ENCODE peak calls at places on chromosomes 3 and 15, in nine cellular contexts. One of them, this sample, is unnamed.

GRCh38 chr15:94526071-94526689 is 294.8 kb downstream of the MCTP2 start:
- DNase-seq in spleen: no peak
- DNase-seq in transverse colon: no peak
- DNase-seq in AG09319: no peak
- DNase-seq in Panc1: no peak
- DNase-seq in CD4-positive, alpha-beta T cell: no peak
- DNase-seq in B cell: no peak
- DNase-seq in uterus: no peak
- DNase-seq in natural killer cell: no peak
- DNase-seq in this sample: peak

GRCh38 chr3:14488286-14489036 is 51.7 kb downstream of the GRIP2 start:
- DNase-seq in B cell: no peak
- DNase-seq in spleen: no peak
- DNase-seq in AG09319: no peak
- DNase-seq in transverse colon: no peak
- DNase-seq in CD4-positive, alpha-beta T cell: no peak
- DNase-seq in natural killer cell: no peak
- DNase-seq in uterus: no peak
- DNase-seq in Panc1: no peak
- DNase-seq in this sample: no peak

GRCh38 chr3:114660124-114660523 is 366.3 kb downstream of the TIGIT start:
- DNase-seq in B cell: no peak
- DNase-seq in CD4-positive, alpha-beta T cell: no peak
- DNase-seq in spleen: no peak
- DNase-seq in Panc1: no peak
- DNase-seq in transverse colon: no peak
- DNase-seq in uterus: peak
- DNase-seq in natural killer cell: no peak
- DNase-seq in AG09319: peak
- DNase-seq in this sample: no peak

GRCh38 chr3:107963581-107963980 is 127.2 kb downstream of the CD47 start:
- DNase-seq in natural killer cell: no peak
- DNase-seq in Panc1: no peak
- DNase-seq in CD4-positive, alpha-beta T cell: no peak
- DNase-seq in B cell: no peak
- DNase-seq in uterus: no peak
- DNase-seq in AG09319: no peak
- DNase-seq in spleen: no peak
- DNase-seq in transverse colon: no peak
- DNase-seq in this sample: no peak

GRCh38 chr3:37096292-37096691 is 78.1 kb downstream of the LRRFIP2 start:
- DNase-seq in uterus: no peak
- DNase-seq in Panc1: no peak
- DNase-seq in AG09319: peak
- DNase-seq in spleen: no peak
- DNase-seq in B cell: no peak
- DNase-seq in natural killer cell: no peak
- DNase-seq in transverse colon: no peak
- DNase-seq in CD4-positive, alpha-beta T cell: no peak
- DNase-seq in this sample: no peak

GRCh38 chr3:102394517-102394916 is 40.3 kb upstream of the ZPLD1 start:
- DNase-seq in natural killer cell: no peak
- DNase-seq in Panc1: no peak
- DNase-seq in AG09319: no peak
- DNase-seq in B cell: no peak
- DNase-seq in uterus: no peak
- DNase-seq in spleen: no peak
- DNase-seq in transverse colon: no peak
- DNase-seq in CD4-positive, alpha-beta T cell: no peak
- DNase-seq in this sample: no peak

GRCh38 chr3:45464336-45464809 is 76.0 kb downstream of the LARS2 start:
- DNase-seq in natural killer cell: no peak
- DNase-seq in CD4-positive, alpha-beta T cell: peak
- DNase-seq in B cell: peak
- DNase-seq in uterus: no peak
- DNase-seq in Panc1: no peak
- DNase-seq in AG09319: no peak
- DNase-seq in spleen: peak
- DNase-seq in transverse colon: peak
- DNase-seq in this sample: peak

GRCh38 chr15:71743861-71744382 is 66.4 kb upstream of the NR2E3 start:
- DNase-seq in B cell: peak
- DNase-seq in AG09319: no peak
- DNase-seq in Panc1: no peak
- DNase-seq in transverse colon: peak
- DNase-seq in CD4-positive, alpha-beta T cell: peak
- DNase-seq in natural killer cell: no peak
- DNase-seq in spleen: no peak
- DNase-seq in uterus: peak
- DNase-seq in this sample: peak

GRCh38 chr3:150180349-150180748 is 209.7 kb upstream of the PFN2 start:
- DNase-seq in transverse colon: no peak
- DNase-seq in uterus: no peak
- DNase-seq in Panc1: no peak
- DNase-seq in AG09319: peak
- DNase-seq in CD4-positive, alpha-beta T cell: no peak
- DNase-seq in B cell: no peak
- DNase-seq in spleen: no peak
- DNase-seq in natural killer cell: no peak
- DNase-seq in this sample: no peak

GRCh38 chr3:194487289-194488006 is 646 bp upstream of the ATP13A3 start:
- DNase-seq in spleen: peak
- DNase-seq in B cell: peak
- DNase-seq in uterus: peak
- DNase-seq in transverse colon: peak
- DNase-seq in Panc1: no peak
- DNase-seq in natural killer cell: peak
- DNase-seq in AG09319: no peak
- DNase-seq in CD4-positive, alpha-beta T cell: peak
- DNase-seq in this sample: peak

GRCh38 chr15:38514601-38515000 is 50.0 kb downstream of the RASGRP1 start:
- DNase-seq in Panc1: no peak
- DNase-seq in spleen: no peak
- DNase-seq in transverse colon: no peak
- DNase-seq in natural killer cell: no peak
- DNase-seq in CD4-positive, alpha-beta T cell: no peak
- DNase-seq in B cell: peak
- DNase-seq in AG09319: no peak
- DNase-seq in uterus: no peak
- DNase-seq in this sample: no peak

GRCh38 chr15:42737529-42738328 is 801 bp upstream of the CDAN1 start:
- DNase-seq in natural killer cell: no peak
- DNase-seq in transverse colon: peak
- DNase-seq in B cell: no peak
- DNase-seq in uterus: no peak
- DNase-seq in AG09319: no peak
- DNase-seq in CD4-positive, alpha-beta T cell: no peak
- DNase-seq in Panc1: peak
- DNase-seq in spleen: no peak
- DNase-seq in this sample: no peak
- TF ChIP-seq CTCF in natural killer cell: no peak
- TF ChIP-seq CTCF in transverse colon: peak
- TF ChIP-seq CTCF in B cell: no peak
- TF ChIP-seq CTCF in uterus: no peak
- TF ChIP-seq CTCF in AG09319: peak
- TF ChIP-seq CTCF in CD4-positive, alpha-beta T cell: no peak
- TF ChIP-seq CTCF in Panc1: peak
- TF ChIP-seq CTCF in spleen: no peak
- TF ChIP-seq CTCF in this sample: no peak

GRCh38 chr3:25385807-25386512 is 42.1 kb upstream of the RARB start:
- DNase-seq in natural killer cell: no peak
- DNase-seq in AG09319: no peak
- DNase-seq in spleen: no peak
- DNase-seq in Panc1: no peak
- DNase-seq in uterus: no peak
- DNase-seq in transverse colon: no peak
- DNase-seq in B cell: no peak
- DNase-seq in CD4-positive, alpha-beta T cell: no peak
- DNase-seq in this sample: no peak
- TF ChIP-seq CTCF in natural killer cell: no peak
- TF ChIP-seq CTCF in AG09319: no peak
- TF ChIP-seq CTCF in spleen: no peak
- TF ChIP-seq CTCF in Panc1: no peak
- TF ChIP-seq CTCF in uterus: no peak
- TF ChIP-seq CTCF in transverse colon: no peak
- TF ChIP-seq CTCF in B cell: no peak
- TF ChIP-seq CTCF in CD4-positive, alpha-beta T cell: no peak
- TF ChIP-seq CTCF in this sample: no peak

GRCh38 chr15:42166225-42166940 is 9.9 kb upstream of the PLA2G4F start:
- DNase-seq in transverse colon: no peak
- DNase-seq in spleen: no peak
- DNase-seq in AG09319: no peak
- DNase-seq in B cell: no peak
- DNase-seq in natural killer cell: no peak
- DNase-seq in uterus: no peak
- DNase-seq in Panc1: no peak
- DNase-seq in CD4-positive, alpha-beta T cell: no peak
- DNase-seq in this sample: no peak

GRCh38 chr15:42163291-42163690 is 6.9 kb upstream of the PLA2G4F start:
- DNase-seq in B cell: no peak
- DNase-seq in CD4-positive, alpha-beta T cell: no peak
- DNase-seq in natural killer cell: no peak
- DNase-seq in uterus: no peak
- DNase-seq in Panc1: no peak
- DNase-seq in AG09319: no peak
- DNase-seq in spleen: no peak
- DNase-seq in transverse colon: no peak
- DNase-seq in this sample: no peak

GRCh38 chr15:42160110-42160509 is 3.7 kb upstream of the PLA2G4F start:
- DNase-seq in B cell: no peak
- DNase-seq in Panc1: no peak
- DNase-seq in spleen: no peak
- DNase-seq in transverse colon: no peak
- DNase-seq in natural killer cell: no peak
- DNase-seq in CD4-positive, alpha-beta T cell: no peak
- DNase-seq in AG09319: no peak
- DNase-seq in uterus: no peak
- DNase-seq in this sample: no peak

GRCh38 chr15:42165081-42165480 is 8.6 kb upstream of the PLA2G4F start:
- DNase-seq in spleen: no peak
- DNase-seq in natural killer cell: no peak
- DNase-seq in AG09319: no peak
- DNase-seq in B cell: no peak
- DNase-seq in CD4-positive, alpha-beta T cell: no peak
- DNase-seq in uterus: no peak
- DNase-seq in transverse colon: no peak
- DNase-seq in Panc1: no peak
- DNase-seq in this sample: no peak

GRCh38 chr15:42163947-42164550 is 7.6 kb upstream of the PLA2G4F start:
- DNase-seq in B cell: no peak
- DNase-seq in transverse colon: no peak
- DNase-seq in AG09319: no peak
- DNase-seq in CD4-positive, alpha-beta T cell: no peak
- DNase-seq in Panc1: no peak
- DNase-seq in spleen: no peak
- DNase-seq in natural killer cell: no peak
- DNase-seq in uterus: no peak
- DNase-seq in this sample: no peak
- TF ChIP-seq CTCF in B cell: no peak
- TF ChIP-seq CTCF in transverse colon: no peak
- TF ChIP-seq CTCF in AG09319: no peak
- TF ChIP-seq CTCF in CD4-positive, alpha-beta T cell: no peak
- TF ChIP-seq CTCF in Panc1: no peak
- TF ChIP-seq CTCF in spleen: no peak
- TF ChIP-seq CTCF in natural killer cell: no peak
- TF ChIP-seq CTCF in uterus: no peak
- TF ChIP-seq CTCF in this sample: no peak

DNA sequence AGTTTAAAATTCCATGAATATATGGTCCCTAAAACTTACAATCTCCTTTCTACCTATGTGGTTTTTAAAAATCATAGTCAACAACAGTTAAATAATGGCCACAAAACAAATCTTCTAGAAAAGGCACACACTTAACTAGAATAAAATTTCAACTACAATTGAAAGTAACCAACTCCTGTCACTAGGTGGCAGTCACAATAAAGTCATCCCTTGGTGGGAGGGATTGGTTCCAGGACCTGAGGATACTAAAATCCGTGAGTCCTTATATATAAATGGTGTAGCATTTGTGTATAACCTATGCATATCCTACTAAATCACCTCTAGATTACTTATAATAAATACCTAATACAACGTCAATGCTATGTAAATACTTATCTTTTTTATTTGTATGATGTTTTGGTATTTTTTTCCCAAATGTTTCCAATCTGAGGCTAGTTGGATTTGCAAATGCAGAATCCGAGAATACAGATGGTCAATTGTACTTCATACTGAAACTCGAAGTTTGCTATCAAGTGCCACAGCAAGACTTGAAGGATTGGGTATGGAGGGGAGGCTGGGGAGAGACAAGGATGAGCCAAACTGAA is 172.6 kb downstream of the FMN1 start:
- DNase-seq in transverse colon: no peak
- DNase-seq in Panc1: no peak
- DNase-seq in uterus: no peak
- DNase-seq in spleen: no peak
- DNase-seq in natural killer cell: no peak
- DNase-seq in CD4-positive, alpha-beta T cell: no peak
- DNase-seq in AG09319: no peak
- DNase-seq in B cell: peak
- DNase-seq in this sample: peak
- TF ChIP-seq CTCF in transverse colon: peak
- TF ChIP-seq CTCF in Panc1: peak
- TF ChIP-seq CTCF in uterus: peak
- TF ChIP-seq CTCF in spleen: no peak
- TF ChIP-seq CTCF in natural killer cell: peak
- TF ChIP-seq CTCF in CD4-positive, alpha-beta T cell: peak
- TF ChIP-seq CTCF in AG09319: peak
- TF ChIP-seq CTCF in B cell: peak
- TF ChIP-seq CTCF in this sample: peak

DNA sequence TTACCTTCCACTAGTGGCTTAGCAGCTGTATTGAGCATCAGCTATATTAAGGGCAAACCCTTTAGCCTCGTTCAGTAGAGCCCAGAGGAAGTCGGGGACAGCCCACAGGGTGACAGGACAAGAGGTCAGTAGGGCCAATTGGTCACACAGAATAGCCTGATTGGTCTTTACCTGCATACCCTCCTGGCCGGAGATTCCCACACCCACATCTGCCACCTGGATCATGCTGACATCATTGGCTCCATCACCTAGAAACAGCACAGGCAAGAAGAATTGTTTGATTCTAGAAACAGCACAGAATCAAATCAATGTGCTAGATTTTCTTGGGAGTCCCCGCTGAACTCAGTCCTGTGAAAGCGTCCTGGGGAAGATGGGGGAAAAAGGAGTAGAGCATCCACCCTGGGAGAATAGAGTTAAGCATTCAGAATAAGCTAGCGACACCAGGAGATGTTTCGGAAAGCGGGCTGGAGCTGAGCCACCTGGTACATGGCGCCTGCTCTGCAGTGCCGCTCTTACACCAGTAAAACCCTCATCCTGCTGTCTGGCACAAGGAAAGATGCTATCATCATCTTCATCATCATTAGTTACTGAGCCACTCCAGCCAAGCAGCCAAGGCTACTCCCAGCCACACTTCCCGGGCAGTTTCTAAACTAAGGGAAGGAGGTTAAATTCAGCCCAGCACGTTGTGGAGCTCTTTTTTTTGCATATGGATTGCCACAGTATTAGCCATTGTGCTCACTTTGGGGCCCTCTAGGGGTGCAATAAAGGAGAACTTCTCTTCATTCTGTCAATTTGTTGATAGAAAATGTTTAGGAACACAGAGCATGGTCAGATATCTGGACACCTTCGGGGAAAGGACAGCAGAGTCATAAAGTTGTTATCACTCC is 171.3 kb downstream of the ATP10A start:
- DNase-seq in Panc1: no peak
- DNase-seq in transverse colon: no peak
- DNase-seq in AG09319: no peak
- DNase-seq in spleen: peak
- DNase-seq in B cell: no peak
- DNase-seq in natural killer cell: no peak
- DNase-seq in CD4-positive, alpha-beta T cell: no peak
- DNase-seq in uterus: no peak
- DNase-seq in this sample: no peak
- TF ChIP-seq CTCF in Panc1: no peak
- TF ChIP-seq CTCF in transverse colon: no peak
- TF ChIP-seq CTCF in AG09319: peak
- TF ChIP-seq CTCF in spleen: no peak
- TF ChIP-seq CTCF in B cell: no peak
- TF ChIP-seq CTCF in natural killer cell: no peak
- TF ChIP-seq CTCF in CD4-positive, alpha-beta T cell: no peak
- TF ChIP-seq CTCF in uterus: peak
- TF ChIP-seq CTCF in this sample: no peak